ENCODE peak calls at places on chromosomes 7 and 10, in four cellular contexts. U is A549, D is stomach, P is transverse colon. S is an unnamed sample.

GRCh38 chr10:71860243-71861029 is 9.4 kb upstream of the PSAP start:
- DNase-seq in P (peak), D (peak), U (peak), S (peak)

GRCh38 chr7:31857178-31857577 is 170.2 kb downstream of the PPP1R17 start:
- DNase-seq in D (no peak), U (no peak), P (no peak), S (no peak)

GRCh38 chr7:116399808-116400207 is 99.7 kb upstream of the CAV2 start:
- DNase-seq in P (no peak), D (no peak), U (no peak), S (no peak)

GRCh38 chr7:14685112-14685511 is 217.4 kb downstream of the DGKB start:
- DNase-seq in P (no peak), D (no peak), U (no peak), S (no peak)

GRCh38 chr7:19538036-19538435 is 170.8 kb downstream of the POLR1F start:
- DNase-seq in U (no peak), D (no peak), P (no peak), S (no peak)

GRCh38 chr10:92891885-92892705 is 43.8 kb downstream of the EXOC6 start:
- DNase-seq in D (peak), U (peak), P (peak), S (no peak)

GRCh38 chr7:69219381-69219780 is 378.9 kb upstream of the AUTS2 start:
- DNase-seq in D (no peak), U (no peak), P (no peak), S (no peak)

GRCh38 chr10:35409808-35410207 is 73.5 kb downstream of the CCNY start:
- DNase-seq in D (no peak), U (no peak), P (no peak), S (no peak)

GRCh38 chr7:26143298-26144044 is 8.5 kb upstream of the NFE2L3 start:
- DNase-seq in D (no peak), U (peak), P (no peak), S (no peak)

GRCh38 chr10:89274928-89275327 is 23.4 kb upstream of the LIPA start:
- DNase-seq in U (no peak), D (no peak), P (no peak), S (no peak)

GRCh38 chr10:38102889-38103288 is 8.8 kb downstream of the ZNF37A start:
- DNase-seq in D (no peak), U (no peak), P (no peak), S (no peak)

GRCh38 chr10:65358565-65358964 is 1567.3 kb upstream of the LRRTM3 start:
- DNase-seq in P (no peak), D (no peak), U (peak), S (no peak)

GRCh38 chr10:51832652-51833383 is 133.4 kb upstream of the CSTF2T start:
- DNase-seq in D (no peak), U (peak), P (no peak), S (no peak)

GRCh38 chr7:26280723-26281122 is 10.9 kb upstream of the SNX10 start:
- DNase-seq in U (no peak), D (no peak), P (no peak), S (no peak)

GRCh38 chr10:130368761-130369560 is 232.8 kb downstream of the GLRX3 start:
- DNase-seq in D (no peak), U (no peak), P (no peak), S (no peak)

GRCh38 chr10:116237260-116237659 is 35.7 kb downstream of the GFRA1 start:
- DNase-seq in U (no peak), P (no peak), D (no peak), S (no peak)

GRCh38 chr7:34227525-34227924 is 322.2 kb downstream of the BMPER start:
- DNase-seq in P (no peak), D (no peak), U (no peak), S (no peak)

GRCh38 chr10:22607261-22607660 is 107.1 kb downstream of the PIP4K2A start:
- DNase-seq in P (no peak), U (no peak), D (no peak), S (no peak)

GRCh38 chr10:128573936-128574335 is 447.7 kb upstream of the MKI67 start:
- DNase-seq in D (no peak), P (no peak), U (no peak), S (no peak)

GRCh38 chr7:94355389-94355788 is 39.3 kb upstream of the COL1A2 start:
- DNase-seq in P (no peak), U (no peak), D (no peak), S (no peak)

GRCh38 chr7:20157456-20157855 is 59.7 kb downstream of the MACC1 start:
- DNase-seq in U (no peak), P (no peak), D (no peak), S (no peak)

GRCh38 chr7:44213872-44214595 is 13.3 kb downstream of the YKT6 start:
- DNase-seq in U (peak), D (no peak), P (no peak), S (no peak)

GRCh38 chr10:113742466-113742865 is 9.0 kb upstream of the PLEKHS1 start:
- DNase-seq in D (no peak), U (no peak), P (no peak), S (no peak)

GRCh38 chr10:130192276-130192848 is 56.2 kb downstream of the GLRX3 start:
- DNase-seq in U (no peak), P (no peak), D (no peak), S (no peak)

GRCh38 chr10:4514445-4515108 is 311.4 kb upstream of the AKR1E2 start:
- DNase-seq in U (no peak), D (no peak), P (peak), S (peak)

GRCh38 chr10:5588603-5589002 is 63.8 kb downstream of the CALML3 start:
- DNase-seq in U (no peak), P (no peak), D (no peak), S (no peak)

GRCh38 chr10:6445671-6446278 is 134.3 kb downstream of the PRKCQ start:
- DNase-seq in D (peak), P (peak), U (peak), S (peak)

GRCh38 chr7:55018361-55019328 is at the start of gene EGFR:
- DNase-seq in U (peak), P (peak), D (peak), S (peak)

GRCh38 chr10:44300666-44301649 is 83.9 kb downstream of the CXCL12 start:
- DNase-seq in P (no peak), D (peak), U (peak), S (no peak)

GRCh38 chr10:107727762-107728317 is 563.3 kb upstream of the SORCS1 start:
- DNase-seq in P (no peak), D (no peak), U (no peak), S (no peak)

GRCh38 chr7:150867592-150867991 is 15.3 kb downstream of the AOC1 start:
- DNase-seq in U (no peak), P (no peak), D (no peak), S (no peak)

GRCh38 chr7:111919690-111920179 is 286.5 kb downstream of the DOCK4 start:
- DNase-seq in D (no peak), P (no peak), U (no peak), S (no peak)

GRCh38 chr7:118218413-118219156 is 5.9 kb upstream of the ANKRD7 start:
- DNase-seq in U (no peak), D (no peak), P (no peak), S (no peak)
- TF ChIP-seq EP300 in U (no peak), D (no peak), P (no peak), S (no peak)

GRCh38 chr10:79488303-79488702 is 24.0 kb upstream of the EIF5AL1 start:
- DNase-seq in U (peak), D (peak), P (peak), S (peak)
- TF ChIP-seq EP300 in U (no peak), D (no peak), P (no peak), S (peak)

GRCh38 chr10:33055636-33056035 is 97.6 kb upstream of the ITGB1 start:
- DNase-seq in U (no peak), P (no peak), D (no peak), S (no peak)

GRCh38 chr10:33052915-33053810 is 95.1 kb upstream of the ITGB1 start:
- DNase-seq in U (no peak), P (no peak), D (no peak), S (no peak)

GRCh38 chr10:33056828-33057227 is 98.8 kb upstream of the ITGB1 start:
- DNase-seq in P (no peak), D (no peak), U (no peak), S (no peak)

GRCh38 chr10:33052476-33052875 is 94.4 kb upstream of the ITGB1 start:
- DNase-seq in P (no peak), D (no peak), U (no peak), S (no peak)

DNA sequence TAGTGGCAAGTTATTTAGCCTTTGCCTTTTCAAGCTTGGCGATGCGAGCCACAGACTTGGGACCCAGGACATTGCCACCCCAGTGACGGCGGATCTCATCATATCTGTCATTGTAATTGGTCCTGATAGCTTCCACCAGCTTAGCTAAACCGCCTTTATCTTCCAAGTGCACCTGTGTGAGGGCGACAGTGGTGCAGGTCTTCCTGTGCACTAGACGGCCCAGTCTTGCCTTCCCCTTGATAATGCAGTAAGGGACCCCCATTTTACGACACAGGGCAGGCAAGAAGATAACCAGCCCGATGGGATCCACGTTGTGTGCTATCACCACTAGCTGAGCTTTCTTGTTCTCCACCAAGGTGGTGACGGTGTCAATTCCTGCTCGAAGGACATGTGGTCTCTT is 99.6 kb upstream of the ITGB1 start:
- DNase-seq in D (no peak), U (no peak), P (no peak), S (no peak)
- TF ChIP-seq EP300 in D (no peak), U (no peak), P (no peak), S (no peak)

GRCh38 chr7:100085515-100085914 is 3.3 kb upstream of the COPS6 start:
- DNase-seq in U (no peak), P (no peak), D (no peak), S (no peak)

GRCh38 chr7:100080895-100081534 is 508 bp downstream of the ZNF3 start:
- DNase-seq in P (no peak), U (no peak), D (no peak), S (no peak)

GRCh38 chr7:100082978-100083377 is 1.5 kb upstream of the ZNF3 start:
- DNase-seq in U (no peak), D (no peak), P (no peak), S (no peak)

GRCh38 chr7:100079024-100079560 is 2.4 kb downstream of the ZNF3 start:
- DNase-seq in U (no peak), P (peak), D (no peak), S (no peak)

GRCh38 chr7:100081535-100082102 is at the start of gene ZNF3:
- DNase-seq in P (peak), D (peak), U (peak), S (peak)
- TF ChIP-seq EP300 in P (no peak), D (peak), U (no peak), S (no peak)

GRCh38 chr7:604884-605531 is 85.4 kb upstream of the PDGFA start:
- DNase-seq in U (no peak), D (no peak), P (no peak), S (no peak)

GRCh38 chr7:601573-602340 is 82.1 kb upstream of the PDGFA start:
- DNase-seq in P (peak), U (no peak), D (peak), S (no peak)

GRCh38 chr7:602341-603141 is 82.9 kb upstream of the PDGFA start:
- DNase-seq in P (peak), U (no peak), D (no peak), S (no peak)

GRCh38 chr7:604038-604883 is 84.6 kb upstream of the PDGFA start:
- DNase-seq in U (no peak), P (peak), D (peak), S (peak)

DNA sequence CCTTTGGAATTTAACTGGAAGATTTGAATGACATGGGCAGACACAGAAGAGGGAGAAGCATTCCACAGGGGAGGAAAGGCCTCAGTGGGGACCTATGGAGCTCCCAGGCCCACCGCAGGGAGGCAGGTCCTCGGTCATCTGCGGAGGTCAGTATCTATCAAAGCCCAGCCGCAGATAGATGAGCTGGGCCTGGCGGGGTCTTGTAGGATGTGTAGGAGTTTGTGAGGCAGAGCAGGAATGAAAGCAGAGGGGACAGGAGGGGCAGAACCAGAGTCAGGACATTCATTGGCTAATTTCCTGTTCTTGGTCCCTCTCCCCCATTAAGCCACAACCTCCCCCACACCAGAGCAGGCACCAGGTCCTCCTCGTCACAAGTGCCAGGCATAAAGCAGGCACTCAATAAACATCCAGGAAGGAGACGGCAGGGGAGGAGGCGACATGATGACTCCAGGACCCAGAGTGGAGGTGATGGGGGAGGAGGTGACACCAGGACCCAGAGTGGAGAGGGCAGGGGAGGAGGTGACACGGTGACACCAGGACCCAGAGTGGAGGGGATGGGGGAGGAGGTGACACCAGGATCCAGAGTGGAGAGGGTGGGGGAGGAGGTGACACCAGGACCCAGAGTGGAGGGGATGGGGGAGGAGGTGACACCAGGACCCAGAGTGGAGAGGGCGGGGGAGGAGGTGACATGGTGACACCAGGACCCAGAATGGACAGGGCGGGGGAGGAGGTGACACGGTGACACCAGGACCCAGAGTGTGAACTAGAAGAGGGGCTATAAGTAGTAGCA is 83.7 kb upstream of the PDGFA start:
- DNase-seq in D (no peak), P (no peak), U (no peak), S (no peak)
- TF ChIP-seq EP300 in D (no peak), P (no peak), U (no peak), S (no peak)

GRCh38 chr7:123748734-123749536 is at the start of gene WASL:
- DNase-seq in U (peak), P (peak), D (peak), S (peak)
- TF ChIP-seq EP300 in U (no peak), P (no peak), D (no peak), S (no peak)